ENCODE peak calls at places on chromosomes 13 and 19, in seven cellular contexts. U is adrenal gland; G is activated naive CD8-positive, alpha-beta T cell treated with anti-CD3 and anti-CD28 coated beads for 36 hours; L is fibroblast of pulmonary artery; V is NCI-H524 treated with DMSO at 0.1 percent for 48 hours; S is colonic mucosa; P is omental fat pad. B is an unnamed sample.

GRCh38 chr19:5624154-5624663 is 1.3 kb downstream of the SAFB start:
- DNase-seq in U (peak), S (peak), L (peak), G (peak), P (no peak), V (no peak), B (peak)

GRCh38 chr13:23212621-23213020 is 31.8 kb downstream of the SGCG start:
- DNase-seq in V (no peak), U (no peak), P (no peak), G (no peak), S (no peak), L (peak), B (no peak)

GRCh38 chr19:42268704-42269517 is at the start of gene CIC:
- DNase-seq in S (peak), P (peak), G (peak), U (peak), V (peak), L (peak), B (peak)

GRCh38 chr19:3357731-3358391 is 8.5 kb upstream of the NFIC start:
- DNase-seq in G (no peak), S (no peak), L (no peak), V (no peak), U (no peak), P (no peak), B (peak)

GRCh38 chr13:103351035-103351828 is 285.0 kb upstream of the SLC10A2 start:
- DNase-seq in S (no peak), U (no peak), L (peak), G (no peak), V (no peak), P (no peak), B (no peak)

GRCh38 chr13:41465215-41465907 is 8.0 kb downstream of the RGCC start:
- DNase-seq in G (peak), V (no peak), P (no peak), L (peak), U (peak), S (peak), B (peak)

GRCh38 chr19:21328402-21328801 is 808 bp downstream of the ZNF708 start:
- DNase-seq in V (no peak), P (no peak), G (no peak), U (no peak), S (no peak), L (peak), B (no peak)

GRCh38 chr19:32104465-32105235 is 240.8 kb upstream of the ZNF507 start:
- DNase-seq in P (no peak), S (no peak), G (no peak), V (no peak), L (no peak), U (no peak), B (no peak)

GRCh38 chr13:84500016-84500415 is 617.7 kb upstream of the SLITRK1 start:
- DNase-seq in P (no peak), G (no peak), V (no peak), L (peak), U (no peak), S (no peak), B (no peak)

GRCh38 chr19:5993516-5994406 is 15.8 kb upstream of the RANBP3 start:
- DNase-seq in L (peak), V (no peak), G (no peak), P (no peak), U (peak), S (no peak), B (no peak)

GRCh38 chr13:50161052-50161451 is 145.8 kb downstream of the KCNRG start:
- DNase-seq in P (no peak), L (peak), V (no peak), S (no peak), G (no peak), U (peak), B (peak)

GRCh38 chr13:99962242-99962641 is 9.3 kb downstream of the ZIC5 start:
- DNase-seq in G (no peak), L (no peak), P (no peak), U (no peak), S (no peak), V (no peak), B (no peak)

GRCh38 chr13:80945328-80945727 is 604.4 kb upstream of the SPRY2 start:
- DNase-seq in U (no peak), L (no peak), P (no peak), G (no peak), S (no peak), V (no peak), B (peak)

GRCh38 chr19:21902596-21902995 is 66.6 kb upstream of the ZNF43 start:
- DNase-seq in S (no peak), U (no peak), G (no peak), P (no peak), L (no peak), V (no peak), B (no peak)

GRCh38 chr19:13959962-13960862 is 7.9 kb downstream of the DCAF15 start:
- DNase-seq in L (no peak), G (no peak), P (no peak), U (no peak), V (no peak), S (no peak), B (no peak)

GRCh38 chr13:77800219-77800618 is 102.7 kb downstream of the SLAIN1 start:
- DNase-seq in U (no peak), S (no peak), V (no peak), P (no peak), G (no peak), L (peak), B (no peak)

GRCh38 chr13:60629158-60629557 is 232.1 kb downstream of the TDRD3 start:
- DNase-seq in S (no peak), U (no peak), L (no peak), P (no peak), V (no peak), G (no peak), B (no peak)

GRCh38 chr19:18951721-18952281 is 10.8 kb upstream of the HOMER3 start:
- DNase-seq in P (no peak), L (no peak), G (no peak), S (no peak), V (no peak), U (no peak), B (no peak)

GRCh38 chr19:49570138-49570856 is 10.1 kb downstream of the NOSIP start:
- DNase-seq in V (peak), U (peak), P (no peak), S (peak), L (peak), G (peak), B (peak)

GRCh38 chr13:28611021-28611420 is 47.9 kb upstream of the POMP start:
- DNase-seq in V (no peak), G (no peak), S (no peak), L (no peak), U (no peak), P (no peak), B (no peak)

GRCh38 chr19:46784262-46785053 is 3.9 kb downstream of the SLC1A5 start:
- DNase-seq in G (peak), S (peak), V (no peak), P (peak), U (peak), L (peak), B (peak)

GRCh38 chr13:42720858-42721219 is 60.5 kb upstream of the FAM216B start:
- DNase-seq in S (no peak), P (no peak), V (no peak), G (no peak), L (no peak), U (no peak), B (no peak)

GRCh38 chr13:83508905-83509304 is 373.4 kb downstream of the SLITRK1 start:
- DNase-seq in U (no peak), G (no peak), V (no peak), L (no peak), P (no peak), S (no peak), B (no peak)

GRCh38 chr19:46090444-46090843 is 34.0 kb downstream of the IGFL3 start:
- DNase-seq in S (no peak), V (no peak), L (no peak), G (no peak), P (no peak), U (no peak), B (no peak)

GRCh38 chr13:42038661-42039456 is 9.6 kb upstream of the DGKH start:
- DNase-seq in U (no peak), P (no peak), G (no peak), L (no peak), V (no peak), S (no peak), B (no peak)

GRCh38 chr19:5973867-5974635 is 3.9 kb downstream of the RANBP3 start:
- DNase-seq in L (no peak), U (no peak), S (no peak), V (no peak), P (no peak), G (no peak), B (no peak)

GRCh38 chr19:33702606-33703437 is 81.1 kb downstream of the CHST8 start:
- DNase-seq in U (no peak), L (no peak), V (no peak), P (no peak), G (no peak), S (no peak), B (no peak)

GRCh38 chr13:109110159-109110558 is 480.7 kb downstream of the MYO16 start:
- DNase-seq in G (no peak), V (no peak), L (no peak), S (no peak), P (no peak), U (no peak), B (no peak)

GRCh38 chr13:84607614-84608013 is 725.3 kb upstream of the SLITRK1 start:
- DNase-seq in V (no peak), P (no peak), G (no peak), U (peak), L (peak), S (no peak), B (no peak)

GRCh38 chr19:35528218-35529038 is at the start of gene SBSN:
- DNase-seq in L (peak), U (no peak), V (no peak), G (no peak), P (no peak), S (no peak), B (no peak)

GRCh38 chr13:76672422-76672821 is 213.8 kb downstream of the KCTD12 start:
- DNase-seq in G (no peak), V (no peak), L (peak), P (no peak), S (no peak), U (peak), B (no peak)

GRCh38 chr19:54551293-54551692 is 22.3 kb upstream of the LILRA2 start:
- DNase-seq in V (no peak), L (no peak), U (no peak), G (no peak), S (no peak), P (no peak), B (no peak)

GRCh38 chr13:50326271-50326670 is 311.0 kb downstream of the KCNRG start:
- DNase-seq in P (no peak), V (no peak), L (no peak), S (no peak), G (no peak), U (no peak), B (no peak)

GRCh38 chr19:4371209-4371897 is 28.0 kb downstream of the MPND start:
- DNase-seq in G (no peak), L (no peak), V (no peak), S (no peak), P (no peak), U (peak), B (no peak)

GRCh38 chr13:113364371-113364932 is 522 bp upstream of the GRTP1 start:
- DNase-seq in S (peak), P (no peak), U (peak), L (no peak), G (no peak), V (no peak), B (no peak)

GRCh38 chr19:35138305-35138799 is 272 bp upstream of the FXYD1 start:
- DNase-seq in U (no peak), P (no peak), V (no peak), G (no peak), L (no peak), S (peak), B (no peak)

GRCh38 chr19:23254141-23254910 is 4.1 kb upstream of the ZNF724 start:
- DNase-seq in V (no peak), P (no peak), L (no peak), U (no peak), S (no peak), G (no peak), B (no peak)